ENCODE peak calls at places on chromosome 21, in four cellular contexts. V, K, L and Q are unnamed samples.

GRCh38 chr21:17775431-17776126 is 43.6 kb downstream of the C21orf91 start:
- DNase-seq in V (no peak), K (peak; percentile 28), L (no peak), Q (no peak)

GRCh38 chr21:46153259-46154154 is 1.9 kb downstream of the FTCD start:
- DNase-seq in L (peak; percentile 59), V (peak; percentile 80), K (peak; percentile 14), Q (no peak)

GRCh38 chr21:37233551-37234146 is 33.5 kb downstream of the VPS26C start:
- DNase-seq in V (no peak), K (no peak), L (no peak), Q (no peak)

GRCh38 chr21:45457832-45458172 is 52.8 kb downstream of the COL18A1 start:
- DNase-seq in L (no peak), K (no peak), V (no peak), Q (no peak)

GRCh38 chr21:21831036-21831435 is 832.8 kb downstream of the NCAM2 start:
- DNase-seq in K (no peak), V (no peak), L (no peak), Q (no peak)

GRCh38 chr21:45580576-45581321 is 38.5 kb upstream of the SLC19A1 start:
- DNase-seq in V (no peak), L (no peak), K (no peak), Q (no peak)

GRCh38 chr21:46317710-46318463 is 5.8 kb downstream of the C21orf58 start:
- DNase-seq in K (no peak), L (peak; percentile 57), V (peak; percentile 65), Q (peak; percentile 43)

GRCh38 chr21:27189870-27190269 is 223.0 kb upstream of the ADAMTS5 start:
- DNase-seq in L (no peak), V (no peak), K (no peak), Q (no peak)

GRCh38 chr21:37552496-37553399 is 186.2 kb downstream of the DYRK1A start:
- DNase-seq in V (no peak), L (peak; percentile 39), K (no peak), Q (no peak)

DNA sequence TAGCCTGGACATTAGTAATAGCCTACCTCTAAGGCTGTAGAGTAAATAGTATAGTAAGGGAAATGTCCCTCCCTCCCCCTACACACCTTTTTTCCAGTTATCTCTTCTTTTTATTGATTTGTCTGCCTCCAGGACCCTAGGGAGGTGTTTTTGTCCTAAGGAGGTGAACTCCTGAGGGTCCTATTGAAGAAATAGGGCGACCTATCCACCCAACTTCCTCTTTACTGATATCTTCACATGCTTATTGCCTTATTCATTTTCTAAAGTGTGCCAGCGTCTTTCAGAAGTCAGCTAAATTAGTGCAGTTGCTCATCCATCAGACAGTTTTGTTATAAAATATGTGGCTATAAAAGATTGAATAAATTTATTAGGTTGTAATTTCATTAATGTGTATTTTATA is 5.9 kb downstream of the BACH1 start:
- DNase-seq in V (no peak), K (no peak), L (no peak), Q (no peak)
- H3K4me1 ChIP-seq in V (peaks cover 8% of the 10 kb centered on the region), K (peaks cover 59% of the 10 kb centered on the region), L (peaks cover 40% of the 10 kb centered on the region), Q (peaks cover 5% of the 10 kb centered on the region)

GRCh38 chr21:44424608-44425306 is 30.6 kb upstream of the LRRC3 start:
- DNase-seq in K (no peak), V (peak; percentile 26), L (peak; percentile 13), Q (no peak)
- H3K4me1 ChIP-seq in K (peaks cover 9% of the 10 kb centered on the region), V (no peaks in the 10 kb centered on the region), L (no peaks in the 10 kb centered on the region), Q (no peaks in the 10 kb centered on the region)

GRCh38 chr21:42534901-42535378 is 21.3 kb downstream of the SLC37A1 start:
- DNase-seq in L (no peak), K (peak; percentile 88), V (no peak), Q (no peak)
- H3K4me1 ChIP-seq in L (peaks cover 7% of the 10 kb centered on the region), K (peaks cover 87% of the 10 kb centered on the region), V (peaks cover 2% of the 10 kb centered on the region), Q (peaks cover 18% of the 10 kb centered on the region)

GRCh38 chr21:34815831-34816700 is 147.3 kb downstream of the CLIC6 start:
- DNase-seq in L (no peak), K (no peak), V (no peak), Q (no peak)
- H3K4me1 ChIP-seq in L (no peaks in the 10 kb centered on the region), K (no peaks in the 10 kb centered on the region), V (no peaks in the 10 kb centered on the region), Q (no peaks in the 10 kb centered on the region)

DNA sequence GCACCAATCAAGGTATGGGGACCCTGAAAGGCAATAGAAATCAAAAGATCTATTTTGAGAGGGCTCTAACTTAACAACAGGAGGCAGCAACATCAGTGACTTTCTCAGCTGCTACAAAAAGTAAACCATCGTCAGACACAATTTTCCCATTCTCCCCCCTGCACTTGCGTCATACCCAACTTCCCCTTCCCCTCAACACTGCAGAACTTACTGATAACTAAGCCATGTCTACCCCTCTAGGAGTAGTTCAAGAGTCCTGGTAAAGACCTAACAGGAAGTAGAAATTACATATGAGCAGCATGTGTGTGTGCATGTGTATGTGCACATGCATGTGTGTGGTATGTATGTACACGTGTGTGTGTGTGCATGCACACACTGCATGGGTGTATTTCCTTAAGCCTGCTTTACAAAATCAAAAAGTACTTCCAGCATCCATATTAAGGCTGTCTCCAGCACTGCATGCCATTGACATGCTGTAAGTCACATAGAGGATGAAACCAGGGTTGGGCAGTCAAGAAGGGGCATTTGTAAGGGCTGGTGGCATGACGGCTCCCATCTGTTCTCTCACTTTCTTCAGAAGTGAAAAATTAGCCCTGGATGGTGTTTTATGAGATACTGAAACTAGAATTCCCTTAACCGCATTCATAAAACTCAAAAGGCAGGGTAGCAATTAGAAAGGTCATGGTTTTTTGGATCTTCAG is 460.1 kb upstream of the RUNX1 start:
- DNase-seq in K (no peak), V (no peak), L (peak; percentile 26), Q (no peak)
- H3K4me1 ChIP-seq in K (no peaks in the 10 kb centered on the region), V (peaks cover 10% of the 10 kb centered on the region), L (no peaks in the 10 kb centered on the region), Q (no peaks in the 10 kb centered on the region)

GRCh38 chr21:33025471-33026298 is at the start of gene OLIG2:
- DNase-seq in K (no peak), V (peak; percentile 96), L (no peak), Q (no peak)
- H3K4me1 ChIP-seq in K (no peaks in the 10 kb centered on the region), V (no peaks in the 10 kb centered on the region), L (peaks cover 5% of the 10 kb centered on the region), Q (no peaks in the 10 kb centered on the region)

GRCh38 chr21:42525228-42525604 is 11.6 kb downstream of the SLC37A1 start:
- DNase-seq in K (peak; percentile 40), V (no peak), L (no peak), Q (no peak)
- H3K4me1 ChIP-seq in K (peaks cover 70% of the 10 kb centered on the region), V (peaks cover 4% of the 10 kb centered on the region), L (peaks cover 25% of the 10 kb centered on the region), Q (peaks cover 14% of the 10 kb centered on the region)

DNA sequence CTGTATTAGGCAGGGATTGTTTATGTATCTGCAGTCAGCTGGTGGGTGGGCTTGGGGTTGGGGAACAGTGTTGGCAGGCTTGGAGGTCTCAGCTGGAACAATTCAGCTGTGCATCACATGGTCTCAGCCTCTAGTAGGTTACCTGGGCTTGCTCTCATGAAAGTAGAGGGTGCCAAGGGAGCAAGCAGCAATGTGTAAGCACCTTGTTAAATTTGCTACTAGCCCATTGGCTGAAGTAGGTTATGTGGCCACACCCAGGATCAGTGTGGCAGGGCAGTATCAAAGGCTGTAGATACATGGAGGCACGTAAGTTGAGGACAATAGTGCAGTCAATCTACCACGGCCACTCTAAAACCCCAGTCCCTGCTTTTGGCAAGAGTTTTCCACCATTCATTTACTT is 9.0 kb upstream of the CCT8 start:
- DNase-seq in L (no peak), K (no peak), V (peak; percentile 34), Q (no peak)
- H3K4me1 ChIP-seq in L (no peaks in the 10 kb centered on the region), K (peaks cover 23% of the 10 kb centered on the region), V (no peaks in the 10 kb centered on the region), Q (peaks cover 2% of the 10 kb centered on the region)

GRCh38 chr21:42362198-42362597 is 4.1 kb downstream of the TFF1 start:
- DNase-seq in L (no peak), K (no peak), V (no peak), Q (no peak)

GRCh38 chr21:42362700-42363099 is 3.6 kb downstream of the TFF1 start:
- DNase-seq in L (no peak), V (no peak), K (peak; percentile 57), Q (no peak)

GRCh38 chr21:42364304-42364865 is 1.9 kb downstream of the TFF1 start:
- DNase-seq in L (no peak), K (no peak), V (no peak), Q (no peak)

GRCh38 chr21:42361286-42361685 is 5.0 kb downstream of the TFF1 start:
- DNase-seq in L (no peak), K (no peak), V (no peak), Q (no peak)

GRCh38 chr21:42363331-42363730 is 3.0 kb downstream of the TFF1 start:
- DNase-seq in L (no peak), V (no peak), K (no peak), Q (no peak)
- H3K4me1 ChIP-seq in L (no peaks in the 10 kb centered on the region), V (no peaks in the 10 kb centered on the region), K (peaks cover 26% of the 10 kb centered on the region), Q (no peaks in the 10 kb centered on the region)